ENCODE peak calls at places on chromosomes 13 and 19, in nine cellular contexts. N, U, I, S, K, G, O, X and M are unnamed samples.

GRCh38 chr19:2549701-2550191 is 73.8 kb downstream of the GADD45B start:
- DNase-seq in N (peak), U (no peak), I (no peak), S (peak), K (peak), G (peak), O (peak), X (peak), M (no peak)

GRCh38 chr19:2722541-2723344 is 1.6 kb upstream of the DIRAS1 start:
- DNase-seq in N (peak), U (peak), I (no peak), S (peak), K (peak), G (peak), O (peak), X (peak), M (no peak)

GRCh38 chr13:42272115-42272756 is at the start of gene AKAP11:
- DNase-seq in N (peak), U (peak), I (peak), S (peak), K (peak), G (peak), O (peak), X (peak), M (peak)

GRCh38 chr13:37618554-37618953 is 20.0 kb upstream of the POSTN start:
- DNase-seq in N (peak), U (peak), I (no peak), S (no peak), K (no peak), G (no peak), O (peak), X (no peak), M (no peak)

GRCh38 chr13:93039131-93039530 is 187.5 kb upstream of the GPC6 start:
- DNase-seq in N (no peak), U (no peak), I (no peak), S (no peak), K (no peak), G (no peak), O (peak), X (no peak), M (no peak)

GRCh38 chr13:113084943-113085540 is 20.5 kb upstream of the F7 start:
- DNase-seq in N (no peak), U (no peak), I (no peak), S (no peak), K (no peak), G (no peak), O (no peak), X (no peak), M (no peak)

GRCh38 chr19:38617764-38618589 is at the start of gene MAP4K1:
- DNase-seq in N (no peak), U (peak), I (no peak), S (no peak), K (no peak), G (peak), O (no peak), X (peak), M (peak)

GRCh38 chr13:95243207-95243606 is 58.0 kb downstream of the ABCC4 start:
- DNase-seq in N (no peak), U (no peak), I (no peak), S (no peak), K (no peak), G (no peak), O (no peak), X (no peak), M (no peak)